ENCODE peak calls at places on chromosomes 1 and 21, in nine cellular contexts. Z is PC-3, E is D341Med, I is GM04504, S is NCI-H774, V is HS-5, B is NCI-H748 treated with DMSO at 0.1 percent for 48 hours, T is activated B cell treated with CpG ODN at 0.5 μM for 24 hours, X is H4. L is an unnamed sample.

GRCh38 chr1:209434066-209434465 is 149.4 kb upstream of the CAMK1G start:
- DNase-seq in X (no peak), V (no peak), E (no peak), S (no peak), T (no peak), Z (peak), I (no peak), B (no peak), L (no peak)

GRCh38 chr21:39788383-39788782 is 43.4 kb downstream of the IGSF5 start:
- DNase-seq in X (peak), Z (peak), S (peak), V (peak), T (no peak), B (peak), I (peak), E (peak), L (no peak)

GRCh38 chr1:23163395-23163794 is 5.3 kb downstream of the LUZP1 start:
- DNase-seq in S (no peak), X (no peak), I (no peak), T (no peak), V (no peak), B (no peak), E (no peak), Z (no peak), L (no peak)

GRCh38 chr1:214022229-214022791 is 34.5 kb downstream of the PROX1 start:
- DNase-seq in V (no peak), E (no peak), Z (no peak), X (no peak), S (peak), T (no peak), B (peak), I (no peak), L (no peak)

GRCh38 chr1:25526753-25527152 is 16.7 kb upstream of the LDLRAP1 start:
- DNase-seq in S (no peak), V (no peak), B (no peak), Z (no peak), T (no peak), E (no peak), X (no peak), I (no peak), L (no peak)

GRCh38 chr1:156090822-156091188 is 8.5 kb upstream of the MEX3A start:
- DNase-seq in Z (peak), B (peak), X (peak), T (peak), E (peak), I (peak), V (peak), S (peak), L (no peak)

GRCh38 chr1:246803373-246803772 is 79.2 kb downstream of the SCCPDH start:
- DNase-seq in V (no peak), T (no peak), Z (no peak), X (no peak), E (no peak), S (no peak), B (no peak), I (no peak), L (no peak)

GRCh38 chr1:225454733-225455132 is 26.9 kb upstream of the LBR start:
- DNase-seq in S (peak), V (peak), E (no peak), X (peak), I (peak), B (no peak), Z (peak), T (no peak), L (no peak)

L was measured in vagina.